ENCODE peak calls at places on chromosomes 3 and 15, in eight cellular contexts. Z is HCT116, E is progenitor cell of endocrine pancreas, B is endodermal cell, L is IMR-90, G is nephron progenitor cell, W is HFFc6, D is choroid plexus epithelial cell. H is an unnamed sample.

GRCh38 chr15:43550527-43551363 is 33.3 kb downstream of the MAP1A start:
- DNase-seq in Z (no peak), E (no peak), B (no peak), L (peak; percentile 59), G (no peak), W (peak; percentile 63), D (peak; percentile 13), H (no peak)

GRCh38 chr3:170257145-170257544 is 34.9 kb downstream of the PRKCI start:
- DNase-seq in Z (no peak), E (no peak), B (no peak), L (no peak), G (no peak), W (no peak), D (no peak), H (no peak)

GRCh38 chr15:71296032-71296686 is 180.9 kb downstream of the THSD4 start:
- DNase-seq in Z (peak; percentile 91), E (no peak), B (no peak), L (peak; percentile 96), G (no peak), W (peak; percentile 76), D (peak; percentile 93), H (no peak)

GRCh38 chr15:76398702-76399101 is 62.1 kb downstream of the ISL2 start:
- DNase-seq in Z (no peak), E (no peak), B (no peak), L (no peak), G (no peak), W (no peak), D (no peak), H (no peak)

GRCh38 chr15:98904466-98905048 is 103.0 kb downstream of the PGPEP1L start:
- DNase-seq in Z (peak; percentile 18), E (no peak), B (peak; percentile 83), L (peak; percentile 75), G (peak; percentile 18), W (peak; percentile 59), D (peak; percentile 77), H (peak; percentile 45)

GRCh38 chr3:154018100-154018696 is 103.0 kb upstream of the ARHGEF26 start:
- DNase-seq in Z (peak; percentile 45), E (peak; percentile 23), B (peak; percentile 90), L (peak; percentile 18), G (peak; percentile 65), W (no peak), D (peak; percentile 31), H (peak; percentile 83)

GRCh38 chr15:81480645-81481053 is 106.6 kb upstream of the TMC3 start:
- DNase-seq in Z (peak; percentile 24), E (peak; percentile 19), B (peak; percentile 72), L (peak; percentile 69), G (peak; percentile 49), W (peak; percentile 56), D (peak; percentile 75), H (no peak)

GRCh38 chr3:72344256-72345046 is 503.8 kb downstream of the SHQ1 start:
- DNase-seq in Z (no peak), E (no peak), B (peak; percentile 33), L (no peak), G (no peak), W (peak; percentile 15), D (no peak), H (no peak)

GRCh38 chr3:177595789-177596188 is 398.5 kb upstream of the TBL1XR1 start:
- DNase-seq in Z (no peak), E (no peak), B (no peak), L (peak; percentile 93), G (no peak), W (peak; percentile 57), D (peak; percentile 48), H (no peak)

GRCh38 chr3:58353722-58354553 is 21.2 kb downstream of the PXK start:
- DNase-seq in Z (no peak), E (no peak), B (no peak), L (peak; percentile 39), G (no peak), W (no peak), D (peak; percentile 39), H (no peak)

GRCh38 chr3:141814375-141814774 is 51.2 kb downstream of the GRK7 start:
- DNase-seq in Z (no peak), E (no peak), B (no peak), L (no peak), G (no peak), W (no peak), D (no peak), H (no peak)

GRCh38 chr3:14762701-14763100 is 56.1 kb upstream of the FGD5 start:
- DNase-seq in Z (no peak), E (no peak), B (no peak), L (no peak), G (no peak), W (no peak), D (no peak), H (no peak)

GRCh38 chr3:98013428-98014349 is 21.4 kb downstream of the GABRR3 start:
- DNase-seq in Z (no peak), E (no peak), B (no peak), L (peak; percentile 33), G (no peak), W (peak; percentile 4), D (peak; percentile 18), H (no peak)

GRCh38 chr15:39692464-39693327 is 89.9 kb downstream of the FSIP1 start:
- DNase-seq in Z (no peak), E (no peak), B (peak; percentile 68), L (no peak), G (peak; percentile 15), W (no peak), D (no peak), H (peak; percentile 22)

GRCh38 chr3:133474251-133474801 is 74.5 kb downstream of the BFSP2 start:
- DNase-seq in Z (no peak), E (no peak), B (no peak), L (peak; percentile 89), G (no peak), W (no peak), D (peak; percentile 82), H (no peak)

GRCh38 chr3:122299872-122300460 is 25.1 kb upstream of the CSTA start:
- DNase-seq in Z (peak; percentile 15), E (no peak), B (peak; percentile 74), L (peak; percentile 17), G (peak; percentile 7), W (no peak), D (peak; percentile 54), H (no peak)

GRCh38 chr15:33195283-33195682 is 769 bp upstream of the FMN1 start:
- DNase-seq in Z (no peak), E (no peak), B (no peak), L (no peak), G (no peak), W (no peak), D (no peak), H (no peak)

GRCh38 chr15:70271422-70272088 is 173.8 kb upstream of the TLE3 start:
- DNase-seq in Z (peak; percentile 92), E (no peak), B (peak; percentile 81), L (peak; percentile 95), G (no peak), W (peak; percentile 94), D (peak; percentile 99), H (no peak)

GRCh38 chr15:70690012-70690411 is 73.3 kb downstream of the UACA start:
- DNase-seq in Z (no peak), E (no peak), B (no peak), L (no peak), G (no peak), W (no peak), D (no peak), H (no peak)

GRCh38 chr3:61663728-61664492 is 102.5 kb downstream of the PTPRG start:
- DNase-seq in Z (peak; percentile 76), E (no peak), B (peak; percentile 83), L (peak; percentile 97), G (peak; percentile 19), W (peak; percentile 94), D (peak; percentile 98), H (no peak)

GRCh38 chr15:70826634-70827033 is 27.3 kb downstream of the LARP6 start:
- DNase-seq in Z (peak; percentile 29), E (no peak), B (no peak), L (peak; percentile 74), G (no peak), W (peak; percentile 72), D (peak; percentile 74), H (no peak)

GRCh38 chr3:138833908-138834358 is 795 bp downstream of the PIK3CB start:
- DNase-seq in Z (no peak), E (no peak), B (no peak), L (peak; percentile 24), G (peak; percentile 12), W (no peak), D (peak; percentile 45), H (no peak)

GRCh38 chr3:123961508-123961856 is 453 bp upstream of the CCDC14 start:
- DNase-seq in Z (no peak), E (no peak), B (no peak), L (no peak), G (no peak), W (no peak), D (no peak), H (no peak)

DNA sequence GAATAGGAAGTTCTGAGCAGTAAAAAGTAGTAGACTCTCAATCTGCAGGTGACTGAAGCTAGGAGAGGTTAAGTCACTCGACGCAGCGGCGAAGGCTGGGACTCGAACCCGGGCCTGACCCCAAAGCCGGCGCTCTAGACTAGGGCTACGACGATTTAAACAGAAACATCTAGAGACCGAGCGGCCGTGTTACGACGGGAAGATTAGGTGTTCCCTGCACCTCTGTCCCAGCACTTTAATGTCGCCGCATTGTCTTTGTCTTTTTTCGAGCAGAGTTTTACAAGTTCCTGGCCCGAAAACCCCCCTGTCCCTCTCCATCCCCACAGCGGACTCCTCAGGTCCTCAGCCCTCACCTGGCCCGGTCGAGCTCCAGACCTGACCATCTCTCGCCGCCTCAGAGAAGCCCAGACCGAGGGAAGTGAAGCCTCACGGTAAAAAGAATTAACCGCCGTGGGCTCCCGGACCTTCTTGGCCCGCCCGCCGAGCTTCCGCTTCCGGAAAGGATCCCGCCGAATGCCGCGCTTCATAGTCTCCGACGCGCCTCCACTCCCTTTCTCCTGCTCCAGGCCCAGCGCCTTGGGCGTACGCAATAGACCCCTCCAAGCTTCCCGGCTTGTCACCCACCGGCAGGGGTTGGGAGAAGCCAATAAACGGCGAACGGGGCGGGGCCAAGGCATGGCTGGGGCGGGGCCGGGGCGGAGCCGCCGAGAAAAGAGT is at the start of gene CCDC14:
- DNase-seq in Z (peak; percentile 91), E (peak; percentile 92), B (peak; percentile 100), L (peak; percentile 96), G (peak; percentile 95), W (peak; percentile 90), D (peak; percentile 98), H (peak; percentile 97)
- TF ChIP-seq CTCF in Z (no peak), E (no peak), B (no peak), L (no peak), G (no peak), W (no peak), D (no peak), H (no peak)

GRCh38 chr3:51538459-51539290 is at the start of gene RAD54L2:
- DNase-seq in Z (peak; percentile 56), E (peak; percentile 61), B (peak; percentile 90), L (peak; percentile 79), G (peak; percentile 85), W (peak; percentile 71), D (peak; percentile 86), H (peak; percentile 91)
- TF ChIP-seq CTCF in Z (no peak), E (peak; percentile 35), B (peak; percentile 49), L (peak; percentile 44), G (no peak), W (peak; percentile 47), D (peak; percentile 19), H (no peak)

GRCh38 chr3:46599590-46599989 is 12.7 kb upstream of the FAM240A start:
- DNase-seq in Z (no peak), E (no peak), B (peak; percentile 41), L (no peak), G (no peak), W (no peak), D (no peak), H (no peak)
- TF ChIP-seq CTCF in Z (no peak), E (no peak), B (no peak), L (no peak), G (no peak), W (no peak), D (no peak), H (no peak)

GRCh38 chr3:131053021-131053420 is 26.3 kb downstream of the NEK11 start:
- DNase-seq in Z (no peak), E (no peak), B (no peak), L (peak; percentile 1), G (no peak), W (no peak), D (peak; percentile 59), H (no peak)
- TF ChIP-seq CTCF in Z (peak; percentile 42), E (no peak), B (peak; percentile 16), L (peak; percentile 35), G (no peak), W (peak; percentile 73), D (peak; percentile 59), H (peak; percentile 18)

H was measured in glutamatergic neuron.